ENCODE peak calls at places on chromosomes 6 and 20, in nine cellular contexts. P, X, A, L, Z, D, J, E and C are unnamed samples.

GRCh38 chr6:81304486-81304885 is 448.0 kb downstream of the TENT5A start:
- DNase-seq in P (no peak), X (no peak), A (no peak), L (no peak), Z (no peak), D (no peak), J (no peak), E (no peak), C (no peak)

GRCh38 chr6:54473328-54473727 is 165.1 kb downstream of the TINAG start:
- DNase-seq in P (no peak), X (no peak), A (no peak), L (no peak), Z (no peak), D (no peak), J (no peak), E (no peak), C (no peak)

GRCh38 chr6:87501809-87502572 is 29.2 kb downstream of the SLC35A1 start:
- DNase-seq in P (no peak), X (no peak), A (no peak), L (no peak), Z (no peak), D (no peak), J (no peak), E (no peak), C (no peak)

GRCh38 chr6:12020187-12020791 is 8.2 kb downstream of the HIVEP1 start:
- DNase-seq in P (no peak), X (no peak), A (no peak), L (no peak), Z (no peak), D (no peak), J (no peak), E (no peak), C (no peak)

GRCh38 chr6:106477790-106478189 is 117.3 kb downstream of the CRYBG1 start:
- DNase-seq in P (no peak), X (no peak), A (no peak), L (no peak), Z (no peak), D (no peak), J (no peak), E (no peak), C (no peak)

GRCh38 chr6:134016558-134016814 is 35.9 kb downstream of the SLC2A12 start:
- DNase-seq in P (no peak), X (no peak), A (no peak), L (no peak), Z (no peak), D (no peak), J (no peak), E (no peak), C (no peak)

GRCh38 chr6:88492824-88493223 is 326.7 kb upstream of the CNR1 start:
- DNase-seq in P (no peak), X (no peak), A (no peak), L (no peak), Z (no peak), D (no peak), J (no peak), E (no peak), C (no peak)

GRCh38 chr6:144344651-144345050 is 59.5 kb downstream of the UTRN start:
- DNase-seq in P (no peak), X (no peak), A (no peak), L (no peak), Z (no peak), D (no peak), J (peak; percentile 36), E (no peak), C (no peak)

GRCh38 chr20:57392130-57392445 is 892 bp downstream of the RBM38 start:
- DNase-seq in P (no peak), X (no peak), A (no peak), L (no peak), Z (no peak), D (no peak), J (no peak), E (peak; percentile 63), C (no peak)

GRCh38 chr20:437787-438486 is 24.4 kb downstream of the TBC1D20 start:
- DNase-seq in P (no peak), X (no peak), A (no peak), L (no peak), Z (no peak), D (no peak), J (no peak), E (no peak), C (no peak)

GRCh38 chr20:11387189-11387754 is 530.4 kb upstream of the BTBD3 start:
- DNase-seq in P (no peak), X (no peak), A (no peak), L (no peak), Z (no peak), D (no peak), J (no peak), E (no peak), C (no peak)

GRCh38 chr20:36312724-36313441 is 6.7 kb downstream of the DLGAP4 start:
- DNase-seq in P (no peak), X (no peak), A (no peak), L (no peak), Z (no peak), D (no peak), J (no peak), E (peak; percentile 55), C (no peak)